ENCODE peak calls at places on chromosomes 2 and 18, in ten cellular contexts. N is tibial artery; R is stomach; C is spleen; K is GM23338; Z is CD8-positive, alpha-beta T cell; V is psoas muscle; B is astrocyte; O is cardiac muscle cell; F is Peyer's patch. X is an unnamed sample.

GRCh38 chr18:39274535-39274934 is 1708.9 kb upstream of the CELF4 start:
- DNase-seq in R (no peak), F (no peak), Z (no peak), O (peak; percentile 46), K (no peak), C (no peak), N (no peak), V (no peak), B (peak; percentile 50), X (no peak)

GRCh38 chr2:158998486-158999248 is 30.2 kb downstream of the TANC1 start:
- DNase-seq in R (no peak), O (peak; percentile 66), B (peak; percentile 88), Z (no peak), F (no peak), N (no peak), C (no peak), V (no peak), K (no peak), X (no peak)

GRCh38 chr2:236969767-236970655 is 115.7 kb upstream of the COPS8 start:
- DNase-seq in N (peak; percentile 29), B (no peak), O (no peak), V (no peak), C (no peak), F (no peak), R (peak; percentile 25), K (no peak), Z (peak; percentile 15), X (peak; percentile 43)

GRCh38 chr2:152715854-152716428 is 1.3 kb downstream of the PRPF40A start:
- DNase-seq in K (peak; percentile 80), C (no peak), R (no peak), B (no peak), F (no peak), Z (no peak), V (no peak), N (no peak), O (peak; percentile 21), X (no peak)

GRCh38 chr2:65402339-65402738 is 30.1 kb downstream of the SPRED2 start:
- DNase-seq in Z (no peak), R (no peak), O (no peak), V (no peak), F (no peak), B (no peak), N (no peak), K (no peak), C (no peak), X (no peak)

GRCh38 chr18:26637324-26637723 is 89.0 kb upstream of the KCTD1 start:
- DNase-seq in N (no peak), F (no peak), K (peak; percentile 21), C (no peak), Z (no peak), O (peak; percentile 14), V (no peak), B (no peak), R (no peak), X (no peak)

GRCh38 chr2:115560671-115561070 is 1118.2 kb downstream of the DPP10 start:
- DNase-seq in F (no peak), K (no peak), Z (no peak), C (no peak), R (no peak), N (no peak), V (no peak), O (no peak), B (no peak), X (no peak)

GRCh38 chr2:165239230-165239629 is at the start of gene SCN2A:
- DNase-seq in V (no peak), K (peak; percentile 73), F (no peak), Z (no peak), O (peak; percentile 70), N (no peak), C (no peak), R (no peak), B (peak; percentile 46), X (no peak)

GRCh38 chr2:26875083-26875634 is 27.2 kb downstream of the DPYSL5 start:
- DNase-seq in C (no peak), N (no peak), O (no peak), V (no peak), Z (no peak), F (no peak), B (no peak), K (no peak), R (no peak), X (no peak)

GRCh38 chr2:230847883-230848388 is 16.8 kb upstream of the ITM2C start:
- DNase-seq in V (peak; percentile 88), F (peak; percentile 89), N (peak; percentile 85), R (peak; percentile 92), B (peak; percentile 59), K (peak; percentile 95), Z (peak; percentile 83), O (peak; percentile 89), C (peak; percentile 96), X (peak; percentile 80)

GRCh38 chr2:111662039-111662740 is 221.8 kb downstream of the ANAPC1 start:
- DNase-seq in K (no peak), N (no peak), O (peak; percentile 71), C (no peak), B (peak; percentile 79), V (no peak), Z (no peak), R (no peak), F (no peak), X (no peak)

GRCh38 chr18:28541276-28541930 is 364.5 kb upstream of the CDH2 start:
- DNase-seq in O (peak; percentile 6), R (no peak), K (no peak), F (no peak), V (peak; percentile 32), N (no peak), Z (no peak), C (no peak), B (no peak), X (no peak)

GRCh38 chr2:1047485-1047884 is 96.8 kb downstream of the SNTG2 start:
- DNase-seq in R (no peak), B (peak; percentile 11), F (no peak), Z (no peak), C (no peak), N (no peak), O (peak; percentile 38), V (no peak), K (peak; percentile 67), X (peak; percentile 6)

GRCh38 chr2:873651-874580 is 76.7 kb upstream of the SNTG2 start:
- DNase-seq in F (no peak), V (no peak), C (no peak), Z (no peak), O (no peak), K (no peak), B (no peak), N (peak; percentile 64), R (peak; percentile 20), X (no peak)

GRCh38 chr2:181527058-181527457 is 69.9 kb downstream of the ITGA4 start:
- DNase-seq in V (no peak), B (no peak), K (no peak), N (no peak), Z (no peak), C (no peak), O (no peak), F (no peak), R (no peak), X (no peak)
- H3K36me3 ChIP-seq in V (no peaks in the 10 kb centered on the region), B (peaks cover 10% of the 10 kb centered on the region), K (no peaks in the 10 kb centered on the region), N (no peaks in the 10 kb centered on the region), Z (peaks cover 56% of the 10 kb centered on the region), C (peaks cover 100% of the 10 kb centered on the region), O (no peaks in the 10 kb centered on the region), F (peaks cover 9% of the 10 kb centered on the region), R (peaks cover 9% of the 10 kb centered on the region), X (peaks cover 15% of the 10 kb centered on the region)

DNA sequence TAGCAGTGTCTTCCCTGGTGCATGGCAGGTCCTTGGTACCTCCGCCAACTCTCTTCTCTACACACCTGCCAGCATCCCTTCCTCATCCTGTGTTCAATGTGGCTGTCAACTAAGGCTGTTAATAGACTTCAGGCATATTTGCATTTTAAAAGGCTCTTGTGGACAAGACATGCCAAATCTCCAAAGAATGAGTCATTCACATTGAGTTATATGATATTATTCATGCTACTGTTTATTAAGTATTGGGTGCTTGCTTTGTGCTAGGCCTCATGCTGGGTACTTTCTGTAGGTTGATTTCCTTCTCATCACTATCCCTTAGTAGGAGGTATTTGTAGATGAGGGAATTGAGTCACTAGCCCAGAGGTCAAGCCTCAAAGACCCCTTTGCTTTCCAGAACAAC is 5.2 kb downstream of the MYO1B start:
- DNase-seq in O (no peak), C (no peak), R (no peak), Z (no peak), K (no peak), F (no peak), B (peak; percentile 49), N (no peak), V (no peak), X (no peak)
- H3K4me1 ChIP-seq in O (peaks cover 46% of the 10 kb centered on the region), C (no peaks in the 10 kb centered on the region), R (no peaks in the 10 kb centered on the region), Z (peaks cover 8% of the 10 kb centered on the region), K (peaks cover 58% of the 10 kb centered on the region), F (peaks cover under 1% of the 10 kb centered on the region), B (peaks cover 60% of the 10 kb centered on the region), N (peaks cover 68% of the 10 kb centered on the region), V (no peaks in the 10 kb centered on the region), X (no peaks in the 10 kb centered on the region)

DNA sequence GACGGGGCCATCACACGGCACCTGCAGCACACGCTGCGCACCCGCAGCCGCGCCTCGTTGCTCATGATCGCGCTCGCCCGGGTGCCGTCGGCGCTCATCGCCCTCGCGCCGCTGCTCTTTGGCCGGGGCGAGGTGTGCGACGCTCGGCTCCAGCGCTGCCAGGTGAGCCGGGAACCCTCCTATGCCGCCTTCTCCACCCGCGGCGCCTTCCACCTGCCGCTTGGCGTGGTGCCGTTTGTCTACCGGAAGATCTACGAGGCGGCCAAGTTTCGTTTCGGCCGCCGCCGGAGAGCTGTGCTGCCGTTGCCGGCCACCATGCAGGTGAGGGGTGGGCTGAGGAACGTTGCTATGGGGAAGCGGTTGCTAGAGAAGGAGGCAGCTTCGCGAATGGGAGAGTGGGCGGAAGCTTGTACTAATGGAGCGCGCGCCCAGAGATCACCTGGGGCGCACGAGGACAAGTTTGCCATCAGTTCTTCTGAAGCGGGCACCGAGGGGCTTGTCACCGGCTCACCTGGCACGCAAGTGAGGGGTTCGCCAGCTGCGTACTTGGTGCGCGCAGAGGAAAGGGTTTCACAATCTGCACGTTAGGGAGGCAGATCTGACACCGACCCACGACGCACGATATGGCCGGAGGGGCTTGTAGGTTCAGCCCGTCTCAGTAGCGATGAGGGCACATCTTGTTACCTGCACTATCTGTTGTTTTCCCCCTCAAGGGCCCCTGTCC is 45.6 kb downstream of the DDX18 start:
- DNase-seq in O (no peak), B (no peak), Z (no peak), F (no peak), C (no peak), K (peak; percentile 21), N (no peak), V (no peak), R (no peak), X (no peak)
- H3K27me3 ChIP-seq in O (peaks cover 32% of the 10 kb centered on the region), B (peaks cover 6% of the 10 kb centered on the region), Z (no peaks in the 10 kb centered on the region), F (peaks cover 4% of the 10 kb centered on the region), C (peaks cover 61% of the 10 kb centered on the region), K (peaks cover 35% of the 10 kb centered on the region), N (peaks cover 24% of the 10 kb centered on the region), V (peaks cover 30% of the 10 kb centered on the region), R (peaks cover 22% of the 10 kb centered on the region), X (peaks cover 3% of the 10 kb centered on the region)

GRCh38 chr2:54954158-54954557 is 96.1 kb downstream of the RTN4 start:
- DNase-seq in O (no peak), V (no peak), R (no peak), F (no peak), C (peak; percentile 56), Z (no peak), N (no peak), B (no peak), K (no peak), X (no peak)
- H3K36me3 ChIP-seq in O (no peaks in the 10 kb centered on the region), V (no peaks in the 10 kb centered on the region), R (no peaks in the 10 kb centered on the region), F (no peaks in the 10 kb centered on the region), C (no peaks in the 10 kb centered on the region), Z (no peaks in the 10 kb centered on the region), N (no peaks in the 10 kb centered on the region), B (no peaks in the 10 kb centered on the region), K (no peaks in the 10 kb centered on the region), X (no peaks in the 10 kb centered on the region)

GRCh38 chr18:9890191-9890590 is 4.4 kb downstream of the TXNDC2 start:
- DNase-seq in B (no peak), N (no peak), R (no peak), O (peak; percentile 17), F (no peak), C (no peak), V (no peak), K (no peak), Z (no peak), X (no peak)
- H3K4me1 ChIP-seq in B (no peaks in the 10 kb centered on the region), N (peaks cover 15% of the 10 kb centered on the region), R (no peaks in the 10 kb centered on the region), O (no peaks in the 10 kb centered on the region), F (no peaks in the 10 kb centered on the region), C (no peaks in the 10 kb centered on the region), V (no peaks in the 10 kb centered on the region), K (no peaks in the 10 kb centered on the region), Z (no peaks in the 10 kb centered on the region), X (no peaks in the 10 kb centered on the region)

X was measured in naive thymus-derived CD4-positive, alpha-beta T cell.